ENCODE peak calls at places on chromosome 5, in four cellular contexts. X is body of pancreas, O is H1, G is tibial nerve. S is an unnamed sample.

GRCh38 chr5:177429248-177430045 is 3.0 kb downstream of the GRK6 start:
- DNase-seq in G (peak; percentile 48), O (no peak), X (peak; percentile 24), S (peak; percentile 91)

GRCh38 chr5:159463590-159464321 is 133.5 kb upstream of the IL12B start:
- DNase-seq in X (no peak), G (no peak), O (no peak), S (no peak)

GRCh38 chr5:57683036-57683600 is 200.5 kb upstream of the ACTBL2 start:
- DNase-seq in O (no peak), G (no peak), X (no peak), S (no peak)

GRCh38 chr5:137566118-137566541 is 67.0 kb upstream of the SPOCK1 start:
- DNase-seq in O (no peak), X (no peak), G (no peak), S (no peak)

GRCh38 chr5:72106922-72107873 is at the start of gene MAP1B:
- DNase-seq in G (peak; percentile 47), X (peak; percentile 17), O (peak; percentile 85), S (peak; percentile 79)

GRCh38 chr5:142145106-142145900 is 36.7 kb downstream of the NDFIP1 start:
- DNase-seq in X (peak; percentile 67), G (peak; percentile 91), O (peak; percentile 63), S (peak; percentile 48)

GRCh38 chr5:171989276-171989675 is 17.2 kb downstream of the FBXW11 start:
- DNase-seq in X (no peak), O (no peak), G (no peak), S (no peak)

GRCh38 chr5:77644443-77645157 is 6.1 kb upstream of the OTP start:
- DNase-seq in O (peak; percentile 70), G (no peak), X (no peak), S (peak; percentile 63)

GRCh38 chr5:57817001-57817453 is 334.4 kb upstream of the ACTBL2 start:
- DNase-seq in X (no peak), G (no peak), O (no peak), S (no peak)

GRCh38 chr5:19179561-19179960 is 808.4 kb downstream of the CDH18 start:
- DNase-seq in X (no peak), O (no peak), G (no peak), S (no peak)

GRCh38 chr5:121144764-121145163 is 680.7 kb downstream of the PRR16 start:
- DNase-seq in G (no peak), O (no peak), X (no peak), S (no peak)

GRCh38 chr5:45847877-45848276 is 151.7 kb upstream of the HCN1 start:
- DNase-seq in G (no peak), X (no peak), O (peak; percentile 54), S (no peak)

GRCh38 chr5:107313098-107313497 is 357.6 kb downstream of the EFNA5 start:
- DNase-seq in G (no peak), X (no peak), O (no peak), S (no peak)

GRCh38 chr5:52796507-52797103 is 8.9 kb downstream of the ITGA1 start:
- DNase-seq in X (no peak), O (no peak), G (no peak), S (no peak)

GRCh38 chr5:57816108-57816507 is 333.5 kb upstream of the ACTBL2 start:
- DNase-seq in G (no peak), O (no peak), X (no peak), S (no peak)

GRCh38 chr5:176735383-176736265 is 74.7 kb upstream of the UNC5A start:
- DNase-seq in O (no peak), G (no peak), X (no peak), S (peak; percentile 60)

GRCh38 chr5:18745591-18745987 is 1111.3 kb downstream of the TAF11L14 start:
- DNase-seq in O (no peak), X (no peak), G (no peak), S (no peak)

GRCh38 chr5:15943487-15943886 is 236.1 kb downstream of the MARCHF11 start:
- DNase-seq in X (no peak), G (no peak), O (no peak), S (no peak)

GRCh38 chr5:14331377-14331776 is 188.2 kb downstream of the TRIO start:
- DNase-seq in G (no peak), O (no peak), X (no peak), S (no peak)

GRCh38 chr5:87589587-87589986 is 176.9 kb upstream of the CCNH start:
- DNase-seq in X (no peak), G (no peak), O (no peak), S (no peak)

GRCh38 chr5:87588316-87588715 is 175.6 kb upstream of the CCNH start:
- DNase-seq in G (no peak), O (no peak), X (no peak), S (no peak)
- H3K27ac ChIP-seq in G (no peak overlapping the region), O (no peak overlapping the region), X (no peak overlapping the region), S (no peak overlapping the region)

DNA sequence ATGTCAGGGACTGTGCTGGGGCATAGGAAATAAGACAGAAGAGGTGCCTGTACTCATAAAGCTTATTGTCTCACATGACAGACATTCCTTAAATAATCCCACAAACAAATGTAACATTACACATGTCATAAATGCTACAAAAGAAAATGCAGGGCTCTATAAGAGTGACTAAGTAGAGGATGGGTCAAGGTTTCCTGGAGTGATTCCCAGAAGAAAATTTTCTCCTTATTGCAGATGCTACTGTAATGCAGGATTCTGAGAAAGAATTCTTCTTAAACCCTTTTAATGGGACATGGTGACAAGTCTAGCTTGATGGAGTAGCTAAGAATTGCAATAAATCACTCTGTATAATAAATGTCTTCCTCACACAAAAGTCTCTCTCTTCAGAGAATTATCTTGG is 55.7 kb downstream of the SH3TC2 start:
- DNase-seq in X (no peak), O (no peak), G (no peak), S (no peak)
- H3K27me3 ChIP-seq in X (no peaks in the 10 kb centered on the region), O (no peaks in the 10 kb centered on the region), G (no peaks in the 10 kb centered on the region), S (no peaks in the 10 kb centered on the region)

DNA sequence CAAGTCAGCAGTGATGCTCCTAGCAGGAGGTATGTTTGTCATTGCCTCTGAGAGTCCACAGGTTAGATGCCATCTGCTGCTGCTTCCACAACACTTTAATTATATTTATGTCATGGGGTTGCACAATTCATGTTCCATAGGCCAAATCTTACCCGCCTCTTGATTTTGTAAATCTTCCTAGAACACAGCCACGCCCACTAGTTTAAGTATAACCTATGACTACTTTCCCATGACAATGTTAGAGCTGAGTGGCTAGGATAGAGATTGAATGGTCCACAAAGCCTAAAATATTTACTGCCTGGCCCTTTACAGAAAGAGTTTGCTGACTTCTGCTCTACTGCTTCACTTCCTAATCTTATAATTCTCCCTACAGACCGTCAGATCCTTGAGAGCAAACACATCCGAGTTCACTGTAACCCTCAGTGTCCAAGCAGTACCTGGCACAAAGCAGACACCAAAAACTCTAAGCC is 21.1 kb downstream of the LIFR start:
- DNase-seq in X (no peak), O (no peak), G (no peak), S (no peak)
- H3K27ac ChIP-seq in X (no peak overlapping the region), O (no peak overlapping the region), G (no peak overlapping the region), S (no peak overlapping the region)

GRCh38 chr5:154478224-154478565 is at the start of gene HAND1:
- DNase-seq in G (no peak), O (peak; percentile 93), X (peak; percentile 59), S (no peak)
- H3K27me3 ChIP-seq in G (peaks cover 20% of the 10 kb centered on the region), O (peaks cover 100% of the 10 kb centered on the region), X (no peaks in the 10 kb centered on the region), S (peaks cover 100% of the 10 kb centered on the region)

DNA sequence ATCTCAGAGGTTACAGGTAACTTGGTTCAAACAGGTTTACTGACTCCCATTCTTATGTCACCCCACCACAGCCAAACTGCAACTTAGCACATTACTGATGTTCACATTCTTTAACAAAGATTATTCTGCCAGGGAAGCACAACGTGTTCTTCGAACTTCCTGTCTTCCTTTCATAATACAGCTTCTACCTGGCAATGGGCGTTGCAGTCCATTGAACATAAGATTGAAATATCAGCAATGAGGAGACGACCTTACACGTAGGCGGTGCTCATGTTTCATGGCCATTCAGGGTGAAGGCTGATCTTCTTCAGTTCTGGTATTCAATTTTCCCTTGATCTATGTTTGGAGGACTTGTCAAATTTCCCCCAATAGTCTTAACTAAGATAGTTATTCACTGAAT is 104.5 kb downstream of the ADAMTS16 start:
- DNase-seq in X (no peak), O (no peak), G (no peak), S (no peak)
- H3K27ac ChIP-seq in X (no peak overlapping the region), O (no peak overlapping the region), G (no peak overlapping the region), S (no peak overlapping the region)

GRCh38 chr5:36418172-36418979 is 116.7 kb upstream of the RANBP3L start:
- DNase-seq in G (no peak), X (no peak), O (no peak), S (no peak)
- H3K27me3 ChIP-seq in G (no peaks in the 10 kb centered on the region), X (no peaks in the 10 kb centered on the region), O (peaks cover 27% of the 10 kb centered on the region), S (no peaks in the 10 kb centered on the region)

DNA sequence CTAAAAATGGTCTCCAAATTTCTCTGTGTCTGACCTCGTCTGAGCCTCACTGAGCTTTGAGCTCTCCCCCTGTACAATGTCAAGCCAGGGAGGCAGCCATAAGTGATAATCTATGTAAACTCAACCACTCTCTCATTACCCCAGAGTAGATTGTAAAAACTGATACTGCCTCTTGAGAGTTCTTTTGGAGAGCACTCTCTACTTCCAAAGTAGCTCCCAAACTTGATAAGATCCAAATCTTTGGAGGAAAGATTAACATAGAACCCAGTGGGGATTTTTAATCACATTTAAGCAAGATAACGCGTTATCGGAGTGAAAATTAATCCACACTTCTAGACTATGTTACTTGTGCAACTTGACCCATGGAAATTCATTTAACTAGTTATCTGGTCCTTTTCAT is 54.9 kb downstream of the TMEM167A start:
- DNase-seq in G (no peak), X (no peak), O (no peak), S (no peak)
- H3K27ac ChIP-seq in G (no peak overlapping the region), X (no peak overlapping the region), O (no peak overlapping the region), S (no peak overlapping the region)

DNA sequence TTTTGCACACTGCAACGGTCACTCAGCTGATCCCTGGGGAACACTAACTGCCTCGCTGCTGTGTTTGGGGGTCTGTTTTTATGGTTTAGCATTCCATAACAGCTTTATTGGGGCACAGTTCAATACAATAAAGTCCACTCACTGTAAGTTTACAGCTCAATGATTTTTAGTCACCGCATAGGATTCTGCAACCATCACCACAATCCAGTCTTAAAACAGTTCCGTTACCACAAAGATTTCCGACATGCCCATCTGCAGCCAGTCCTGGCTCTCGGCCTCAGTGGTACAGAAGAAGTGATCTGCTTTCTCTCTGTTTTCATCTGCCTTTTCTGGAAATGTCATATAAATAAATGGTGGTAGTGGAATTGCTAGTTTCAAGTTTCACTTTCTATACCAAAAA is 23.6 kb downstream of the OR2V2 start:
- DNase-seq in O (no peak), G (no peak), X (no peak), S (no peak)
- H3K27me3 ChIP-seq in O (peaks cover 34% of the 10 kb centered on the region), G (no peaks in the 10 kb centered on the region), X (no peaks in the 10 kb centered on the region), S (peaks cover 69% of the 10 kb centered on the region)